ENCODE peak calls at places on chromosomes 1 and 21, in eight cellular contexts. One of them, this sample, is unnamed.

GRCh38 chr1:229003233-229004031 is 267.5 kb upstream of the RAB4A start:
- DNase-seq in nephron progenitor cell: no peak
- DNase-seq in dorsolateral prefrontal cortex: peak
- DNase-seq in PC-3: no peak
- DNase-seq in adrenal gland: no peak
- DNase-seq in DMS79 treated with DMSO at 0.1 percent for 48 hours: no peak
- DNase-seq in sigmoid colon: peak
- DNase-seq in activated CD8-positive, alpha-beta memory T cell treated with anti-CD3 and anti-CD28 coated beads, Interleukin-2, amount 10 ng/mL, durations not matched to agents 7 days and 5 days: no peak
- DNase-seq in this sample: peak

GRCh38 chr1:245807954-245808719 is 653.4 kb downstream of the KIF26B start:
- DNase-seq in DMS79 treated with DMSO at 0.1 percent for 48 hours: peak
- DNase-seq in PC-3: no peak
- DNase-seq in dorsolateral prefrontal cortex: no peak
- DNase-seq in nephron progenitor cell: no peak
- DNase-seq in adrenal gland: no peak
- DNase-seq in sigmoid colon: no peak
- DNase-seq in activated CD8-positive, alpha-beta memory T cell treated with anti-CD3 and anti-CD28 coated beads, Interleukin-2, amount 10 ng/mL, durations not matched to agents 7 days and 5 days: no peak
- DNase-seq in this sample: no peak

GRCh38 chr1:181514298-181515290 is 31.3 kb downstream of the CACNA1E start:
- DNase-seq in activated CD8-positive, alpha-beta memory T cell treated with anti-CD3 and anti-CD28 coated beads, Interleukin-2, amount 10 ng/mL, durations not matched to agents 7 days and 5 days: no peak
- DNase-seq in sigmoid colon: no peak
- DNase-seq in PC-3: no peak
- DNase-seq in DMS79 treated with DMSO at 0.1 percent for 48 hours: peak
- DNase-seq in adrenal gland: no peak
- DNase-seq in nephron progenitor cell: no peak
- DNase-seq in dorsolateral prefrontal cortex: no peak
- DNase-seq in this sample: no peak

GRCh38 chr1:9746651-9747050 is 77.1 kb downstream of the CLSTN1 start:
- DNase-seq in PC-3: no peak
- DNase-seq in activated CD8-positive, alpha-beta memory T cell treated with anti-CD3 and anti-CD28 coated beads, Interleukin-2, amount 10 ng/mL, durations not matched to agents 7 days and 5 days: no peak
- DNase-seq in DMS79 treated with DMSO at 0.1 percent for 48 hours: no peak
- DNase-seq in dorsolateral prefrontal cortex: no peak
- DNase-seq in adrenal gland: no peak
- DNase-seq in nephron progenitor cell: no peak
- DNase-seq in sigmoid colon: no peak
- DNase-seq in this sample: no peak

GRCh38 chr1:199018471-199019135 is 379.8 kb downstream of the PTPRC start:
- DNase-seq in DMS79 treated with DMSO at 0.1 percent for 48 hours: no peak
- DNase-seq in sigmoid colon: no peak
- DNase-seq in nephron progenitor cell: no peak
- DNase-seq in dorsolateral prefrontal cortex: no peak
- DNase-seq in adrenal gland: no peak
- DNase-seq in activated CD8-positive, alpha-beta memory T cell treated with anti-CD3 and anti-CD28 coated beads, Interleukin-2, amount 10 ng/mL, durations not matched to agents 7 days and 5 days: no peak
- DNase-seq in PC-3: no peak
- DNase-seq in this sample: no peak

GRCh38 chr1:100353988-100354387 is 1.7 kb downstream of the CDC14A start:
- DNase-seq in activated CD8-positive, alpha-beta memory T cell treated with anti-CD3 and anti-CD28 coated beads, Interleukin-2, amount 10 ng/mL, durations not matched to agents 7 days and 5 days: no peak
- DNase-seq in sigmoid colon: no peak
- DNase-seq in dorsolateral prefrontal cortex: no peak
- DNase-seq in nephron progenitor cell: peak
- DNase-seq in PC-3: peak
- DNase-seq in DMS79 treated with DMSO at 0.1 percent for 48 hours: no peak
- DNase-seq in adrenal gland: no peak
- DNase-seq in this sample: no peak

GRCh38 chr1:147541672-147542548 is 609 bp downstream of the BCL9 start:
- DNase-seq in adrenal gland: peak
- DNase-seq in PC-3: peak
- DNase-seq in DMS79 treated with DMSO at 0.1 percent for 48 hours: peak
- DNase-seq in sigmoid colon: peak
- DNase-seq in nephron progenitor cell: peak
- DNase-seq in dorsolateral prefrontal cortex: peak
- DNase-seq in activated CD8-positive, alpha-beta memory T cell treated with anti-CD3 and anti-CD28 coated beads, Interleukin-2, amount 10 ng/mL, durations not matched to agents 7 days and 5 days: no peak
- DNase-seq in this sample: peak

GRCh38 chr1:242524571-242525359 is at the start of gene PLD5:
- DNase-seq in adrenal gland: no peak
- DNase-seq in sigmoid colon: no peak
- DNase-seq in nephron progenitor cell: peak
- DNase-seq in activated CD8-positive, alpha-beta memory T cell treated with anti-CD3 and anti-CD28 coated beads, Interleukin-2, amount 10 ng/mL, durations not matched to agents 7 days and 5 days: no peak
- DNase-seq in dorsolateral prefrontal cortex: peak
- DNase-seq in PC-3: no peak
- DNase-seq in DMS79 treated with DMSO at 0.1 percent for 48 hours: no peak
- DNase-seq in this sample: no peak

GRCh38 chr1:55070291-55070690 is 30.9 kb downstream of the PCSK9 start:
- DNase-seq in PC-3: no peak
- DNase-seq in DMS79 treated with DMSO at 0.1 percent for 48 hours: no peak
- DNase-seq in sigmoid colon: no peak
- DNase-seq in adrenal gland: no peak
- DNase-seq in nephron progenitor cell: no peak
- DNase-seq in dorsolateral prefrontal cortex: no peak
- DNase-seq in activated CD8-positive, alpha-beta memory T cell treated with anti-CD3 and anti-CD28 coated beads, Interleukin-2, amount 10 ng/mL, durations not matched to agents 7 days and 5 days: no peak
- DNase-seq in this sample: no peak

GRCh38 chr1:234599617-234600417 is 10.2 kb downstream of the IRF2BP2 start:
- DNase-seq in adrenal gland: peak
- DNase-seq in activated CD8-positive, alpha-beta memory T cell treated with anti-CD3 and anti-CD28 coated beads, Interleukin-2, amount 10 ng/mL, durations not matched to agents 7 days and 5 days: peak
- DNase-seq in nephron progenitor cell: peak
- DNase-seq in DMS79 treated with DMSO at 0.1 percent for 48 hours: peak
- DNase-seq in sigmoid colon: peak
- DNase-seq in dorsolateral prefrontal cortex: peak
- DNase-seq in PC-3: peak
- DNase-seq in this sample: peak

GRCh38 chr1:192794768-192795035 is 14.1 kb upstream of the RGS2 start:
- DNase-seq in dorsolateral prefrontal cortex: no peak
- DNase-seq in activated CD8-positive, alpha-beta memory T cell treated with anti-CD3 and anti-CD28 coated beads, Interleukin-2, amount 10 ng/mL, durations not matched to agents 7 days and 5 days: no peak
- DNase-seq in adrenal gland: no peak
- DNase-seq in sigmoid colon: no peak
- DNase-seq in DMS79 treated with DMSO at 0.1 percent for 48 hours: no peak
- DNase-seq in PC-3: no peak
- DNase-seq in nephron progenitor cell: no peak
- DNase-seq in this sample: no peak

GRCh38 chr1:61782771-61783170 is 40.5 kb downstream of the PATJ start:
- DNase-seq in DMS79 treated with DMSO at 0.1 percent for 48 hours: no peak
- DNase-seq in nephron progenitor cell: no peak
- DNase-seq in adrenal gland: no peak
- DNase-seq in sigmoid colon: no peak
- DNase-seq in PC-3: no peak
- DNase-seq in dorsolateral prefrontal cortex: no peak
- DNase-seq in activated CD8-positive, alpha-beta memory T cell treated with anti-CD3 and anti-CD28 coated beads, Interleukin-2, amount 10 ng/mL, durations not matched to agents 7 days and 5 days: peak
- DNase-seq in this sample: no peak

GRCh38 chr1:220878223-220879081 is 791 bp upstream of the HLX start:
- DNase-seq in sigmoid colon: peak
- DNase-seq in dorsolateral prefrontal cortex: no peak
- DNase-seq in activated CD8-positive, alpha-beta memory T cell treated with anti-CD3 and anti-CD28 coated beads, Interleukin-2, amount 10 ng/mL, durations not matched to agents 7 days and 5 days: no peak
- DNase-seq in PC-3: no peak
- DNase-seq in nephron progenitor cell: peak
- DNase-seq in DMS79 treated with DMSO at 0.1 percent for 48 hours: no peak
- DNase-seq in adrenal gland: peak
- DNase-seq in this sample: peak

GRCh38 chr1:7679159-7679872 is 91.8 kb upstream of the VAMP3 start:
- DNase-seq in DMS79 treated with DMSO at 0.1 percent for 48 hours: no peak
- DNase-seq in activated CD8-positive, alpha-beta memory T cell treated with anti-CD3 and anti-CD28 coated beads, Interleukin-2, amount 10 ng/mL, durations not matched to agents 7 days and 5 days: no peak
- DNase-seq in sigmoid colon: no peak
- DNase-seq in PC-3: no peak
- DNase-seq in dorsolateral prefrontal cortex: no peak
- DNase-seq in nephron progenitor cell: no peak
- DNase-seq in adrenal gland: no peak
- DNase-seq in this sample: no peak

GRCh38 chr1:89962024-89962741 is 32.7 kb upstream of the ZNF326 start:
- DNase-seq in PC-3: no peak
- DNase-seq in dorsolateral prefrontal cortex: no peak
- DNase-seq in sigmoid colon: no peak
- DNase-seq in nephron progenitor cell: no peak
- DNase-seq in adrenal gland: no peak
- DNase-seq in activated CD8-positive, alpha-beta memory T cell treated with anti-CD3 and anti-CD28 coated beads, Interleukin-2, amount 10 ng/mL, durations not matched to agents 7 days and 5 days: no peak
- DNase-seq in DMS79 treated with DMSO at 0.1 percent for 48 hours: no peak
- DNase-seq in this sample: no peak

GRCh38 chr1:56866656-56867055 is 12.1 kb downstream of the C8A start:
- DNase-seq in dorsolateral prefrontal cortex: no peak
- DNase-seq in DMS79 treated with DMSO at 0.1 percent for 48 hours: no peak
- DNase-seq in activated CD8-positive, alpha-beta memory T cell treated with anti-CD3 and anti-CD28 coated beads, Interleukin-2, amount 10 ng/mL, durations not matched to agents 7 days and 5 days: no peak
- DNase-seq in adrenal gland: no peak
- DNase-seq in nephron progenitor cell: no peak
- DNase-seq in sigmoid colon: no peak
- DNase-seq in PC-3: no peak
- DNase-seq in this sample: no peak

GRCh38 chr21:15741510-15741909 is 11.7 kb downstream of the USP25 start:
- DNase-seq in adrenal gland: no peak
- DNase-seq in dorsolateral prefrontal cortex: no peak
- DNase-seq in PC-3: peak
- DNase-seq in activated CD8-positive, alpha-beta memory T cell treated with anti-CD3 and anti-CD28 coated beads, Interleukin-2, amount 10 ng/mL, durations not matched to agents 7 days and 5 days: no peak
- DNase-seq in nephron progenitor cell: no peak
- DNase-seq in sigmoid colon: no peak
- DNase-seq in DMS79 treated with DMSO at 0.1 percent for 48 hours: no peak
- DNase-seq in this sample: no peak

GRCh38 chr1:68481041-68481440 is 15.8 kb downstream of the DEPDC1 start:
- DNase-seq in PC-3: peak
- DNase-seq in dorsolateral prefrontal cortex: no peak
- DNase-seq in nephron progenitor cell: no peak
- DNase-seq in DMS79 treated with DMSO at 0.1 percent for 48 hours: no peak
- DNase-seq in activated CD8-positive, alpha-beta memory T cell treated with anti-CD3 and anti-CD28 coated beads, Interleukin-2, amount 10 ng/mL, durations not matched to agents 7 days and 5 days: no peak
- DNase-seq in adrenal gland: no peak
- DNase-seq in sigmoid colon: no peak
- DNase-seq in this sample: no peak

GRCh38 chr21:42732033-42732410 is 78.6 kb downstream of the PDE9A start:
- DNase-seq in DMS79 treated with DMSO at 0.1 percent for 48 hours: no peak
- DNase-seq in nephron progenitor cell: no peak
- DNase-seq in dorsolateral prefrontal cortex: no peak
- DNase-seq in activated CD8-positive, alpha-beta memory T cell treated with anti-CD3 and anti-CD28 coated beads, Interleukin-2, amount 10 ng/mL, durations not matched to agents 7 days and 5 days: no peak
- DNase-seq in PC-3: peak
- DNase-seq in sigmoid colon: peak
- DNase-seq in adrenal gland: no peak
- DNase-seq in this sample: no peak

GRCh38 chr1:27959792-27960603 is at the start of gene XKR8:
- DNase-seq in dorsolateral prefrontal cortex: peak
- DNase-seq in nephron progenitor cell: peak
- DNase-seq in adrenal gland: peak
- DNase-seq in DMS79 treated with DMSO at 0.1 percent for 48 hours: peak
- DNase-seq in sigmoid colon: peak
- DNase-seq in activated CD8-positive, alpha-beta memory T cell treated with anti-CD3 and anti-CD28 coated beads, Interleukin-2, amount 10 ng/mL, durations not matched to agents 7 days and 5 days: peak
- DNase-seq in PC-3: peak
- DNase-seq in this sample: peak

GRCh38 chr1:15959847-15960446 is 16.0 kb downstream of the ZBTB17 start:
- DNase-seq in activated CD8-positive, alpha-beta memory T cell treated with anti-CD3 and anti-CD28 coated beads, Interleukin-2, amount 10 ng/mL, durations not matched to agents 7 days and 5 days: no peak
- DNase-seq in PC-3: no peak
- DNase-seq in sigmoid colon: no peak
- DNase-seq in adrenal gland: no peak
- DNase-seq in dorsolateral prefrontal cortex: no peak
- DNase-seq in nephron progenitor cell: no peak
- DNase-seq in DMS79 treated with DMSO at 0.1 percent for 48 hours: no peak
- DNase-seq in this sample: no peak

GRCh38 chr1:110152133-110152785 is 2.0 kb downstream of the SLC6A17 start:
- DNase-seq in DMS79 treated with DMSO at 0.1 percent for 48 hours: no peak
- DNase-seq in PC-3: peak
- DNase-seq in activated CD8-positive, alpha-beta memory T cell treated with anti-CD3 and anti-CD28 coated beads, Interleukin-2, amount 10 ng/mL, durations not matched to agents 7 days and 5 days: no peak
- DNase-seq in nephron progenitor cell: no peak
- DNase-seq in adrenal gland: no peak
- DNase-seq in sigmoid colon: no peak
- DNase-seq in dorsolateral prefrontal cortex: peak
- DNase-seq in this sample: no peak

GRCh38 chr1:36400825-36401601 is 3.3 kb upstream of the LSM10 start:
- DNase-seq in activated CD8-positive, alpha-beta memory T cell treated with anti-CD3 and anti-CD28 coated beads, Interleukin-2, amount 10 ng/mL, durations not matched to agents 7 days and 5 days: peak
- DNase-seq in nephron progenitor cell: peak
- DNase-seq in dorsolateral prefrontal cortex: peak
- DNase-seq in adrenal gland: peak
- DNase-seq in sigmoid colon: peak
- DNase-seq in PC-3: no peak
- DNase-seq in DMS79 treated with DMSO at 0.1 percent for 48 hours: no peak
- DNase-seq in this sample: no peak